ENCODE peak calls at places on chromosome 18, in five cellular contexts. S is fibroblast of mammary gland; O is activated CD8-positive, alpha-beta memory T cell treated with anti-CD3 and anti-CD28 coated beads, Interleukin-2, amount 50 U/mL, for 48 hours; F is activated T-cell treated with anti-CD3 and anti-CD28 coated beads for 24 hours; B is AG09309. J is an unnamed sample.

GRCh38 chr18:80229766-80230745 is 17.3 kb downstream of the PARD6G start:
- DNase-seq in S (no peak), O (no peak), F (no peak), B (no peak), J (no peak)

GRCh38 chr18:61948196-61948800 is 55.5 kb upstream of the RNF152 start:
- DNase-seq in S (no peak), O (no peak), F (no peak), B (no peak), J (no peak)

GRCh38 chr18:49094979-49095632 is 144.3 kb upstream of the SMAD7 start:
- DNase-seq in S (peak; percentile 94), O (no peak), F (no peak), B (peak; percentile 73), J (no peak)

GRCh38 chr18:25743661-25744151 is 346.7 kb downstream of the SS18 start:
- DNase-seq in S (no peak), O (no peak), F (no peak), B (no peak), J (no peak)

GRCh38 chr18:65567372-65567771 is 183.4 kb upstream of the CDH7 start:
- DNase-seq in S (no peak), O (no peak), F (no peak), B (no peak), J (no peak)

GRCh38 chr18:68937204-68937603 is 139.3 kb downstream of the CCDC102B start:
- DNase-seq in S (no peak), O (no peak), F (no peak), B (no peak), J (no peak)

GRCh38 chr18:79982736-79983135 is 5.6 kb downstream of the TXNL4A start:
- DNase-seq in S (peak; percentile 45), O (peak; percentile 67), F (no peak), B (no peak), J (no peak)

GRCh38 chr18:12922266-12922665 is 25.5 kb upstream of the SEH1L start:
- DNase-seq in S (no peak), O (no peak), F (no peak), B (no peak), J (no peak)

GRCh38 chr18:23627964-23628363 is 34.7 kb downstream of the ANKRD29 start:
- DNase-seq in S (no peak), O (no peak), F (no peak), B (no peak), J (no peak)

GRCh38 chr18:22348521-22349316 is 69.0 kb downstream of the CTAGE1 start:
- DNase-seq in S (no peak), O (no peak), F (no peak), B (no peak), J (no peak)

GRCh38 chr18:47969851-47970250 is 39.4 kb upstream of the SMAD2 start:
- DNase-seq in S (peak; percentile 12), O (no peak), F (no peak), B (no peak), J (no peak)

GRCh38 chr18:57925706-57926105 is 118.3 kb upstream of the NEDD4L start:
- DNase-seq in S (peak; percentile 45), O (no peak), F (no peak), B (peak; percentile 10), J (no peak)

GRCh38 chr18:54926593-54927297 is 32.5 kb downstream of the CCDC68 start:
- DNase-seq in S (peak; percentile 35), O (no peak), F (no peak), B (peak; percentile 18), J (no peak)

GRCh38 chr18:23662309-23663263 is at the start of gene ANKRD29:
- DNase-seq in S (peak; percentile 26), O (peak; percentile 74), F (peak; percentile 24), B (no peak), J (no peak)

GRCh38 chr18:27763936-27764335 is 413.0 kb downstream of the CDH2 start:
- DNase-seq in S (no peak), O (no peak), F (no peak), B (no peak), J (no peak)

GRCh38 chr18:79495591-79496071 is 99.9 kb downstream of the NFATC1 start:
- DNase-seq in S (no peak), O (no peak), F (no peak), B (no peak), J (no peak)

GRCh38 chr18:57764087-57764486 is 39.0 kb downstream of the ATP8B1 start:
- DNase-seq in S (no peak), O (no peak), F (no peak), B (no peak), J (no peak)

GRCh38 chr18:70400473-70400872 is 111.6 kb downstream of the SOCS6 start:
- DNase-seq in S (no peak), O (no peak), F (no peak), B (no peak), J (no peak)

GRCh38 chr18:361941-362913 is 94.4 kb upstream of the THOC1 start:
- DNase-seq in S (peak; percentile 99), O (no peak), F (no peak), B (peak; percentile 98), J (no peak)

GRCh38 chr18:79068299-79068945 is 772 bp upstream of the ATP9B start:
- DNase-seq in S (peak; percentile 15), O (no peak), F (peak; percentile 16), B (no peak), J (no peak)

GRCh38 chr18:76416935-76417334 is 78.1 kb downstream of the ZNF516 start:
- DNase-seq in S (peak; percentile 81), O (no peak), F (no peak), B (peak; percentile 37), J (no peak)